ENCODE peak calls at places on chromosomes 6 and 20, in ten cellular contexts. One of them, this sample, is unnamed.

GRCh38 chr6:130602151-130602770 is 224.9 kb upstream of the SMLR1 start:
- DNase-seq in ovary: no peak
- DNase-seq in breast epithelium: no peak
- DNase-seq in IMR-90: peak; percentile 98
- DNase-seq in A549: peak; percentile 3
- DNase-seq in testis: no peak
- DNase-seq in right lobe of liver: no peak
- DNase-seq in H1: no peak
- DNase-seq in gastrocnemius medialis: no peak
- DNase-seq in HepG2: no peak
- DNase-seq in this sample: no peak

GRCh38 chr6:159008656-159009288 is 8.8 kb upstream of the RSPH3 start:
- DNase-seq in testis: no peak
- DNase-seq in HepG2: peak; percentile 25
- DNase-seq in A549: peak; percentile 21
- DNase-seq in gastrocnemius medialis: no peak
- DNase-seq in ovary: no peak
- DNase-seq in breast epithelium: no peak
- DNase-seq in right lobe of liver: no peak
- DNase-seq in H1: no peak
- DNase-seq in IMR-90: peak; percentile 28
- DNase-seq in this sample: no peak

GRCh38 chr20:9270831-9271230 is 201.9 kb downstream of the PLCB4 start:
- DNase-seq in IMR-90: peak; percentile 74
- DNase-seq in breast epithelium: no peak
- DNase-seq in A549: no peak
- DNase-seq in HepG2: no peak
- DNase-seq in H1: no peak
- DNase-seq in gastrocnemius medialis: no peak
- DNase-seq in right lobe of liver: no peak
- DNase-seq in ovary: no peak
- DNase-seq in testis: no peak
- DNase-seq in this sample: no peak

GRCh38 chr6:108408453-108408852 is 113.6 kb downstream of the AFG1L start:
- DNase-seq in gastrocnemius medialis: no peak
- DNase-seq in ovary: no peak
- DNase-seq in right lobe of liver: no peak
- DNase-seq in testis: no peak
- DNase-seq in breast epithelium: no peak
- DNase-seq in A549: no peak
- DNase-seq in HepG2: peak; percentile 20
- DNase-seq in H1: no peak
- DNase-seq in IMR-90: peak; percentile 38
- DNase-seq in this sample: no peak

GRCh38 chr6:25138697-25139051 is 140.5 kb upstream of the CARMIL1 start:
- DNase-seq in ovary: no peak
- DNase-seq in testis: no peak
- DNase-seq in right lobe of liver: no peak
- DNase-seq in gastrocnemius medialis: no peak
- DNase-seq in A549: no peak
- DNase-seq in breast epithelium: no peak
- DNase-seq in H1: no peak
- DNase-seq in IMR-90: peak; percentile 30
- DNase-seq in HepG2: no peak
- DNase-seq in this sample: no peak

GRCh38 chr6:39823187-39823815 is 31.1 kb downstream of the DAAM2 start:
- DNase-seq in right lobe of liver: no peak
- DNase-seq in breast epithelium: no peak
- DNase-seq in ovary: no peak
- DNase-seq in IMR-90: no peak
- DNase-seq in HepG2: no peak
- DNase-seq in gastrocnemius medialis: peak; percentile 92
- DNase-seq in H1: no peak
- DNase-seq in testis: peak; percentile 83
- DNase-seq in A549: no peak
- DNase-seq in this sample: no peak

GRCh38 chr6:112606726-112607125 is 259.6 kb downstream of the RFPL4B start:
- DNase-seq in H1: no peak
- DNase-seq in breast epithelium: no peak
- DNase-seq in ovary: no peak
- DNase-seq in A549: no peak
- DNase-seq in right lobe of liver: no peak
- DNase-seq in gastrocnemius medialis: no peak
- DNase-seq in testis: no peak
- DNase-seq in IMR-90: no peak
- DNase-seq in HepG2: no peak
- DNase-seq in this sample: no peak

GRCh38 chr20:31593221-31594001 is 11.7 kb upstream of the ID1 start:
- DNase-seq in breast epithelium: peak; percentile 64
- DNase-seq in HepG2: peak; percentile 95
- DNase-seq in IMR-90: peak; percentile 89
- DNase-seq in A549: peak; percentile 96
- DNase-seq in testis: no peak
- DNase-seq in gastrocnemius medialis: no peak
- DNase-seq in ovary: no peak
- DNase-seq in H1: no peak
- DNase-seq in right lobe of liver: peak; percentile 85
- DNase-seq in this sample: peak; percentile 94

GRCh38 chr20:60804918-60805631 is 447.0 kb upstream of the CDH4 start:
- DNase-seq in ovary: no peak
- DNase-seq in testis: no peak
- DNase-seq in right lobe of liver: no peak
- DNase-seq in A549: no peak
- DNase-seq in gastrocnemius medialis: no peak
- DNase-seq in IMR-90: no peak
- DNase-seq in H1: no peak
- DNase-seq in breast epithelium: no peak
- DNase-seq in HepG2: no peak
- DNase-seq in this sample: no peak

GRCh38 chr20:20547221-20547875 is 165.1 kb downstream of the RALGAPA2 start:
- DNase-seq in A549: no peak
- DNase-seq in IMR-90: peak; percentile 81
- DNase-seq in testis: no peak
- DNase-seq in H1: no peak
- DNase-seq in breast epithelium: no peak
- DNase-seq in HepG2: peak; percentile 70
- DNase-seq in gastrocnemius medialis: no peak
- DNase-seq in right lobe of liver: no peak
- DNase-seq in ovary: no peak
- DNase-seq in this sample: peak; percentile 58

GRCh38 chr6:8064638-8065518 is 689 bp upstream of the BLOC1S5 start:
- DNase-seq in testis: no peak
- DNase-seq in HepG2: peak; percentile 35
- DNase-seq in A549: no peak
- DNase-seq in right lobe of liver: no peak
- DNase-seq in IMR-90: no peak
- DNase-seq in breast epithelium: no peak
- DNase-seq in H1: no peak
- DNase-seq in ovary: no peak
- DNase-seq in gastrocnemius medialis: no peak
- DNase-seq in this sample: no peak

GRCh38 chr6:8061736-8062135 is 2.5 kb downstream of the BLOC1S5 start:
- DNase-seq in A549: no peak
- DNase-seq in testis: no peak
- DNase-seq in IMR-90: no peak
- DNase-seq in H1: no peak
- DNase-seq in gastrocnemius medialis: no peak
- DNase-seq in HepG2: no peak
- DNase-seq in right lobe of liver: no peak
- DNase-seq in ovary: no peak
- DNase-seq in breast epithelium: no peak
- DNase-seq in this sample: no peak

GRCh38 chr6:8065519-8065911 is 1.3 kb upstream of the BLOC1S5 start:
- DNase-seq in right lobe of liver: no peak
- DNase-seq in ovary: no peak
- DNase-seq in testis: no peak
- DNase-seq in IMR-90: peak; percentile 49
- DNase-seq in HepG2: no peak
- DNase-seq in A549: no peak
- DNase-seq in breast epithelium: no peak
- DNase-seq in H1: no peak
- DNase-seq in gastrocnemius medialis: no peak
- DNase-seq in this sample: no peak

GRCh38 chr6:8066108-8066507 is 1.9 kb upstream of the BLOC1S5 start:
- DNase-seq in gastrocnemius medialis: no peak
- DNase-seq in testis: no peak
- DNase-seq in right lobe of liver: no peak
- DNase-seq in ovary: no peak
- DNase-seq in breast epithelium: no peak
- DNase-seq in HepG2: no peak
- DNase-seq in IMR-90: no peak
- DNase-seq in H1: no peak
- DNase-seq in A549: no peak
- DNase-seq in this sample: no peak

GRCh38 chr6:8063762-8064637 is at the start of gene BLOC1S5:
- DNase-seq in testis: peak; percentile 98
- DNase-seq in IMR-90: peak; percentile 97
- DNase-seq in gastrocnemius medialis: peak; percentile 93
- DNase-seq in breast epithelium: peak; percentile 93
- DNase-seq in A549: peak; percentile 41
- DNase-seq in H1: peak; percentile 93
- DNase-seq in ovary: peak; percentile 95
- DNase-seq in HepG2: peak; percentile 99
- DNase-seq in right lobe of liver: peak; percentile 96
- DNase-seq in this sample: peak; percentile 99
- TF ChIP-seq POLR2A in testis: no peak
- TF ChIP-seq POLR2A in IMR-90: peak; percentile 75
- TF ChIP-seq POLR2A in gastrocnemius medialis: peak; percentile 62
- TF ChIP-seq POLR2A in breast epithelium: peak; percentile 52
- TF ChIP-seq POLR2A in A549: peak; percentile 44
- TF ChIP-seq POLR2A in H1: peak; percentile 81
- TF ChIP-seq POLR2A in ovary: peak; percentile 53
- TF ChIP-seq POLR2A in HepG2: peak; percentile 95
- TF ChIP-seq POLR2A in right lobe of liver: peak; percentile 77
- TF ChIP-seq POLR2A in this sample: peak; percentile 57

GRCh38 chr6:6788394-6789020 is 200.0 kb downstream of the LY86 start:
- DNase-seq in A549: no peak
- DNase-seq in right lobe of liver: no peak
- DNase-seq in gastrocnemius medialis: peak; percentile 40
- DNase-seq in breast epithelium: no peak
- DNase-seq in HepG2: no peak
- DNase-seq in IMR-90: no peak
- DNase-seq in ovary: no peak
- DNase-seq in testis: peak; percentile 63
- DNase-seq in H1: no peak
- DNase-seq in this sample: peak; percentile 63
- TF ChIP-seq CTCF in A549: peak; percentile 8
- TF ChIP-seq CTCF in right lobe of liver: peak; percentile 63
- TF ChIP-seq CTCF in gastrocnemius medialis: peak; percentile 13
- TF ChIP-seq CTCF in breast epithelium: no peak
- TF ChIP-seq CTCF in HepG2: peak; percentile 55
- TF ChIP-seq CTCF in IMR-90: peak; percentile 32
- TF ChIP-seq CTCF in ovary: no peak
- TF ChIP-seq CTCF in testis: peak; percentile 59
- TF ChIP-seq CTCF in H1: peak; percentile 8
- TF ChIP-seq CTCF in this sample: peak; percentile 55

GRCh38 chr20:25745738-25746137 is 49.1 kb upstream of the ZNF337 start:
- DNase-seq in IMR-90: no peak
- DNase-seq in ovary: no peak
- DNase-seq in A549: no peak
- DNase-seq in breast epithelium: no peak
- DNase-seq in H1: no peak
- DNase-seq in testis: no peak
- DNase-seq in HepG2: no peak
- DNase-seq in gastrocnemius medialis: no peak
- DNase-seq in right lobe of liver: no peak
- DNase-seq in this sample: no peak

GRCh38 chr20:25750220-25750764 is 53.6 kb upstream of the ZNF337 start:
- DNase-seq in breast epithelium: no peak
- DNase-seq in testis: no peak
- DNase-seq in HepG2: no peak
- DNase-seq in ovary: peak; percentile 22
- DNase-seq in gastrocnemius medialis: no peak
- DNase-seq in IMR-90: no peak
- DNase-seq in right lobe of liver: no peak
- DNase-seq in A549: no peak
- DNase-seq in H1: no peak
- DNase-seq in this sample: no peak

GRCh38 chr20:25745100-25745499 is 48.4 kb upstream of the ZNF337 start:
- DNase-seq in HepG2: no peak
- DNase-seq in A549: no peak
- DNase-seq in IMR-90: no peak
- DNase-seq in breast epithelium: no peak
- DNase-seq in gastrocnemius medialis: no peak
- DNase-seq in right lobe of liver: no peak
- DNase-seq in testis: no peak
- DNase-seq in H1: no peak
- DNase-seq in ovary: no peak
- DNase-seq in this sample: no peak

GRCh38 chr20:25749667-25750066 is 53.0 kb upstream of the ZNF337 start:
- DNase-seq in A549: no peak
- DNase-seq in H1: no peak
- DNase-seq in right lobe of liver: no peak
- DNase-seq in testis: no peak
- DNase-seq in IMR-90: no peak
- DNase-seq in gastrocnemius medialis: no peak
- DNase-seq in ovary: no peak
- DNase-seq in HepG2: no peak
- DNase-seq in breast epithelium: no peak
- DNase-seq in this sample: no peak

GRCh38 chr20:25750765-25751696 is 54.4 kb upstream of the ZNF337 start:
- DNase-seq in breast epithelium: no peak
- DNase-seq in gastrocnemius medialis: no peak
- DNase-seq in ovary: peak; percentile 74
- DNase-seq in A549: peak; percentile 74
- DNase-seq in testis: peak; percentile 73
- DNase-seq in right lobe of liver: peak; percentile 51
- DNase-seq in IMR-90: peak; percentile 28
- DNase-seq in H1: no peak
- DNase-seq in HepG2: peak; percentile 70
- DNase-seq in this sample: peak; percentile 70
- TF ChIP-seq POLR2A in breast epithelium: no peak
- TF ChIP-seq POLR2A in gastrocnemius medialis: no peak
- TF ChIP-seq POLR2A in ovary: no peak
- TF ChIP-seq POLR2A in A549: peak; percentile 80
- TF ChIP-seq POLR2A in testis: no peak
- TF ChIP-seq POLR2A in right lobe of liver: no peak
- TF ChIP-seq POLR2A in IMR-90: no peak
- TF ChIP-seq POLR2A in H1: peak; percentile 22
- TF ChIP-seq POLR2A in HepG2: peak; percentile 95
- TF ChIP-seq POLR2A in this sample: no peak

DNA sequence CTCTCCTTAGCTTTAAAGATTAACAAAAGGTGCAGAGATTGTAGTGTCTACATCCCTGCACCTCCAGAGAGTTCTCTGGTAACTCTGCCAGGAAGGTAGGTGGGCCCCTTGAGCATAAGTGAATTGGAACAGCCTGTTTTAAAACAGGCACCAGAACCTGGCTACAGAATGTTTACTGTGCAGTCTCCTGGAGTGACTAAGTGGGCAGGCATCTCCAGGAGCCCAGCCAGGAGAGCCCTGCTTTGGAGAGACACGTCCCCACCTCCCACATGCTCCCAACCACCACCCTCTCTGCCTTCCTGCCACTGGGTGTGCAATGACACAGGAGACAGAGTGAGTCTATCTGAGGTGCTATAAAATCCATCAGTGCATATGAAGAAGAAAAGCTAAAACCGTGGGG is 110.3 kb upstream of the EYA4 start:
- DNase-seq in breast epithelium: no peak
- DNase-seq in gastrocnemius medialis: peak; percentile 91
- DNase-seq in A549: peak; percentile 33
- DNase-seq in H1: no peak
- DNase-seq in IMR-90: peak; percentile 66
- DNase-seq in right lobe of liver: peak; percentile 34
- DNase-seq in ovary: no peak
- DNase-seq in testis: peak; percentile 20
- DNase-seq in HepG2: peak; percentile 62
- DNase-seq in this sample: no peak
- TF ChIP-seq CTCF in breast epithelium: no peak
- TF ChIP-seq CTCF in gastrocnemius medialis: peak; percentile 26
- TF ChIP-seq CTCF in A549: no peak
- TF ChIP-seq CTCF in H1: no peak
- TF ChIP-seq CTCF in IMR-90: peak; percentile 9
- TF ChIP-seq CTCF in right lobe of liver: no peak
- TF ChIP-seq CTCF in ovary: no peak
- TF ChIP-seq CTCF in testis: no peak
- TF ChIP-seq CTCF in HepG2: no peak
- TF ChIP-seq CTCF in this sample: no peak